ENCODE peak calls at places on chromosomes 3 and 15, in five cellular contexts. Q, T, E, S and F are unnamed samples.

GRCh38 chr15:56679247-56679646 is 54.1 kb downstream of the ZNF280D start:
- DNase-seq in E (no peak), S (no peak), T (no peak), Q (no peak), F (no peak)

GRCh38 chr15:67132276-67132675 is 66.9 kb downstream of the SMAD3 start:
- DNase-seq in T (no peak), E (no peak), Q (no peak), S (no peak), F (no peak)

GRCh38 chr3:44415421-44415820 is 62.0 kb downstream of the ZNF445 start:
- DNase-seq in T (no peak), E (no peak), Q (no peak), S (no peak), F (no peak)

GRCh38 chr3:27720899-27721716 is 1.0 kb downstream of the EOMES start:
- DNase-seq in T (no peak), S (no peak), Q (no peak), E (no peak), F (no peak)

GRCh38 chr15:73125219-73125618 is 73.0 kb downstream of the NEO1 start:
- DNase-seq in S (no peak), T (no peak), E (no peak), Q (no peak), F (no peak)

GRCh38 chr3:41144631-41145030 is 54.7 kb upstream of the CTNNB1 start:
- DNase-seq in Q (no peak), E (no peak), T (no peak), S (no peak), F (no peak)

GRCh38 chr3:175728566-175728965 is 869.4 kb downstream of the NAALADL2 start:
- DNase-seq in T (no peak), S (no peak), Q (no peak), E (no peak), F (no peak)

GRCh38 chr3:132083583-132084372 is 49.0 kb upstream of the CPNE4 start:
- DNase-seq in T (no peak), S (no peak), Q (no peak), E (no peak), F (no peak)

GRCh38 chr3:16090013-16090412 is 84.5 kb upstream of the GALNT15 start:
- DNase-seq in E (no peak), Q (no peak), S (peak; percentile 99), T (no peak), F (no peak)

GRCh38 chr3:194306771-194307640 is 44.1 kb downstream of the CPN2 start:
- DNase-seq in T (no peak), E (peak; percentile 21), S (no peak), Q (no peak), F (peak; percentile 33)

GRCh38 chr15:59306520-59307163 is 66.0 kb downstream of the MYO1E start:
- DNase-seq in T (no peak), S (no peak), E (no peak), Q (no peak), F (no peak)

GRCh38 chr15:58444056-58444455 is 12.3 kb downstream of the LIPC start:
- DNase-seq in S (no peak), E (no peak), Q (no peak), T (no peak), F (no peak)

GRCh38 chr3:172517859-172518466 is 5.3 kb downstream of the TNFSF10 start:
- DNase-seq in S (no peak), Q (no peak), E (peak; percentile 24), T (no peak), F (no peak)

GRCh38 chr3:37862712-37863551 is 1.3 kb downstream of the CTDSPL start:
- DNase-seq in E (no peak), T (no peak), S (no peak), Q (no peak), F (peak; percentile 64)

GRCh38 chr15:36591534-36592411 is 12.3 kb downstream of the CDIN1 start:
- DNase-seq in Q (no peak), E (no peak), T (no peak), S (no peak), F (no peak)

GRCh38 chr3:43054754-43055153 is 51.1 kb downstream of the POMGNT2 start:
- DNase-seq in T (no peak), S (no peak), Q (no peak), E (no peak), F (no peak)